ENCODE peak calls at places on chromosomes 1 and 21, in eight cellular contexts. Z is stimulated activated CD4-positive, alpha-beta T cell treated with anti-CD3 and anti-CD28 coated beads, Interleukin-4, amount 100 ng/mL, for 48 hours; H is heart left ventricle; O is iPS DF 6.9; I is anterior cingulate cortex; J is hepatic stellate cell; F is Panc1; D is NAMALWA. P is an unnamed sample.

GRCh38 chr1:119320100-119320499 is 48.5 kb upstream of the HAO2 start:
- DNase-seq in Z (no peak), H (no peak), O (no peak), I (no peak), J (no peak), F (no peak), D (no peak), P (no peak)

GRCh38 chr1:18557621-18558465 is 72.8 kb upstream of the PAX7 start:
- DNase-seq in Z (peak; percentile 8), H (no peak), O (no peak), I (peak; percentile 51), J (no peak), F (no peak), D (no peak), P (no peak)

GRCh38 chr1:12709696-12710095 is 6.2 kb upstream of the AADACL3 start:
- DNase-seq in Z (no peak), H (no peak), O (no peak), I (no peak), J (no peak), F (no peak), D (no peak), P (no peak)

GRCh38 chr1:39395357-39395831 is 96.0 kb upstream of the BMP8A start:
- DNase-seq in Z (no peak), H (no peak), O (no peak), I (no peak), J (peak; percentile 70), F (no peak), D (no peak), P (no peak)

GRCh38 chr1:231618588-231619256 is 7.9 kb upstream of the DISC1 start:
- DNase-seq in Z (no peak), H (no peak), O (no peak), I (no peak), J (no peak), F (no peak), D (no peak), P (no peak)

GRCh38 chr1:208219098-208219658 is 25.0 kb downstream of the PLXNA2 start:
- DNase-seq in Z (no peak), H (no peak), O (no peak), I (no peak), J (no peak), F (no peak), D (no peak), P (no peak)

GRCh38 chr1:167829868-167830267 is 84.1 kb downstream of the ADCY10 start:
- DNase-seq in Z (no peak), H (no peak), O (no peak), I (no peak), J (no peak), F (no peak), D (no peak), P (no peak)

GRCh38 chr1:215263636-215264035 is 181.1 kb downstream of the KCNK2 start:
- DNase-seq in Z (no peak), H (no peak), O (no peak), I (no peak), J (no peak), F (no peak), D (no peak), P (no peak)

GRCh38 chr1:234998174-234998741 is 130.4 kb downstream of the TOMM20 start:
- DNase-seq in Z (no peak), H (peak; percentile 80), O (no peak), I (no peak), J (peak; percentile 40), F (peak; percentile 83), D (no peak), P (no peak)

GRCh38 chr1:27634982-27635362 is at the start of gene FGR:
- DNase-seq in Z (no peak), H (peak; percentile 61), O (no peak), I (no peak), J (no peak), F (no peak), D (no peak), P (no peak)

GRCh38 chr21:39851219-39851618 is 16.0 kb upstream of the PCP4 start:
- DNase-seq in Z (no peak), H (no peak), O (no peak), I (no peak), J (no peak), F (no peak), D (no peak), P (no peak)

GRCh38 chr1:217274416-217274815 is 356.5 kb downstream of the GPATCH2 start:
- DNase-seq in Z (no peak), H (no peak), O (no peak), I (no peak), J (no peak), F (no peak), D (no peak), P (no peak)

GRCh38 chr1:25694591-25695007 is 78.0 kb downstream of the MAN1C1 start:
- DNase-seq in Z (no peak), H (no peak), O (no peak), I (no peak), J (no peak), F (no peak), D (no peak), P (no peak)

GRCh38 chr1:24987875-24988559 is 57.9 kb upstream of the RUNX3 start:
- DNase-seq in Z (no peak), H (no peak), O (no peak), I (no peak), J (no peak), F (no peak), D (peak; percentile 68), P (peak; percentile 36)

GRCh38 chr1:182588460-182589396 is at the start of gene RNASEL:
- DNase-seq in Z (no peak), H (peak; percentile 79), O (peak; percentile 35), I (peak; percentile 59), J (peak; percentile 69), F (no peak), D (peak; percentile 88), P (peak; percentile 48)

GRCh38 chr1:205286335-205286950 is 35.1 kb downstream of the NUAK2 start:
- DNase-seq in Z (peak; percentile 58), H (no peak), O (no peak), I (no peak), J (peak; percentile 63), F (no peak), D (peak; percentile 85), P (peak; percentile 54)

GRCh38 chr1:167121375-167122120 is 27.7 kb downstream of the STYXL2 start:
- DNase-seq in Z (no peak), H (peak; percentile 41), O (no peak), I (peak; percentile 31), J (peak; percentile 13), F (no peak), D (no peak), P (no peak)

GRCh38 chr21:44010429-44010828 is 1.7 kb upstream of the TRAPPC10 start:
- DNase-seq in Z (no peak), H (no peak), O (no peak), I (no peak), J (no peak), F (no peak), D (no peak), P (no peak)

GRCh38 chr1:228282329-228283042 is 74.6 kb downstream of the OBSCN start:
- DNase-seq in Z (no peak), H (peak; percentile 78), O (no peak), I (no peak), J (no peak), F (no peak), D (no peak), P (no peak)

GRCh38 chr21:43768868-43769167 is 7.3 kb downstream of the CSTB start:
- DNase-seq in Z (no peak), H (no peak), O (no peak), I (no peak), J (no peak), F (no peak), D (no peak), P (no peak)

GRCh38 chr1:225627304-225627947 is 25.5 kb downstream of the ENAH start:
- DNase-seq in Z (no peak), H (no peak), O (no peak), I (no peak), J (no peak), F (no peak), D (no peak), P (no peak)

GRCh38 chr1:64754166-64754565 is 9.3 kb downstream of the RAVER2 start:
- DNase-seq in Z (no peak), H (no peak), O (no peak), I (no peak), J (no peak), F (no peak), D (no peak), P (no peak)

GRCh38 chr1:29415156-29415830 is 179.0 kb downstream of the PTPRU start:
- DNase-seq in Z (no peak), H (no peak), O (no peak), I (no peak), J (no peak), F (no peak), D (peak; percentile 25), P (no peak)

GRCh38 chr1:57674803-57675202 is 250.9 kb upstream of the DAB1 start:
- DNase-seq in Z (no peak), H (no peak), O (no peak), I (no peak), J (no peak), F (no peak), D (no peak), P (no peak)

GRCh38 chr1:241775021-241775420 is 73.0 kb upstream of the EXO1 start:
- DNase-seq in Z (no peak), H (no peak), O (no peak), I (no peak), J (no peak), F (no peak), D (no peak), P (no peak)

GRCh38 chr1:110235181-110235838 is 25.2 kb downstream of the KCNC4 start:
- DNase-seq in Z (no peak), H (no peak), O (no peak), I (no peak), J (no peak), F (no peak), D (no peak), P (no peak)

GRCh38 chr1:108028841-108029401 is 63.9 kb upstream of the VAV3 start:
- DNase-seq in Z (no peak), H (no peak), O (no peak), I (no peak), J (no peak), F (no peak), D (no peak), P (no peak)

GRCh38 chr1:181319903-181320302 is 163.4 kb upstream of the CACNA1E start:
- DNase-seq in Z (no peak), H (no peak), O (no peak), I (no peak), J (no peak), F (no peak), D (no peak), P (no peak)